ENCODE peak calls at places on chromosomes 13 and 19, in eight cellular contexts. One of them, this sample, is unnamed.

GRCh38 chr13:50951366-50951765 is 41.8 kb downstream of the RNASEH2B start:
- DNase-seq in choroid plexus epithelial cell: no peak
- DNase-seq in fibroblast of lung: peak; percentile 91
- DNase-seq in omental fat pad: no peak
- DNase-seq in psoas muscle: no peak
- DNase-seq in lung: no peak
- DNase-seq in fibroblast of pulmonary artery: peak; percentile 8
- DNase-seq in brain microvascular endothelial cell: no peak
- DNase-seq in this sample: no peak

GRCh38 chr13:24683833-24684599 is 3.8 kb downstream of the ATP12A start:
- DNase-seq in choroid plexus epithelial cell: peak; percentile 51
- DNase-seq in fibroblast of lung: no peak
- DNase-seq in omental fat pad: peak; percentile 36
- DNase-seq in psoas muscle: peak; percentile 63
- DNase-seq in lung: peak; percentile 50
- DNase-seq in fibroblast of pulmonary artery: peak; percentile 60
- DNase-seq in brain microvascular endothelial cell: peak; percentile 29
- DNase-seq in this sample: peak; percentile 62

GRCh38 chr13:100790405-100790804 is 115.8 kb upstream of the TMTC4 start:
- DNase-seq in choroid plexus epithelial cell: no peak
- DNase-seq in fibroblast of lung: no peak
- DNase-seq in omental fat pad: no peak
- DNase-seq in psoas muscle: no peak
- DNase-seq in lung: no peak
- DNase-seq in fibroblast of pulmonary artery: no peak
- DNase-seq in brain microvascular endothelial cell: no peak
- DNase-seq in this sample: no peak

GRCh38 chr19:48490980-48491792 is 20.4 kb downstream of the LMTK3 start:
- DNase-seq in choroid plexus epithelial cell: peak; percentile 41
- DNase-seq in fibroblast of lung: no peak
- DNase-seq in omental fat pad: no peak
- DNase-seq in psoas muscle: peak; percentile 43
- DNase-seq in lung: no peak
- DNase-seq in fibroblast of pulmonary artery: no peak
- DNase-seq in brain microvascular endothelial cell: no peak
- DNase-seq in this sample: peak; percentile 54

GRCh38 chr19:50916069-50916468 is 4.9 kb upstream of the KLK4 start:
- DNase-seq in choroid plexus epithelial cell: no peak
- DNase-seq in fibroblast of lung: no peak
- DNase-seq in omental fat pad: no peak
- DNase-seq in psoas muscle: no peak
- DNase-seq in lung: no peak
- DNase-seq in fibroblast of pulmonary artery: no peak
- DNase-seq in brain microvascular endothelial cell: no peak
- DNase-seq in this sample: no peak

GRCh38 chr19:42076375-42076944 is 494 bp downstream of the ZNF574 start:
- DNase-seq in choroid plexus epithelial cell: no peak
- DNase-seq in fibroblast of lung: no peak
- DNase-seq in omental fat pad: no peak
- DNase-seq in psoas muscle: peak; percentile 72
- DNase-seq in lung: peak; percentile 57
- DNase-seq in fibroblast of pulmonary artery: no peak
- DNase-seq in brain microvascular endothelial cell: no peak
- DNase-seq in this sample: no peak

GRCh38 chr13:110677731-110678545 is 28.0 kb downstream of the CARS2 start:
- DNase-seq in choroid plexus epithelial cell: peak; percentile 22
- DNase-seq in fibroblast of lung: peak; percentile 74
- DNase-seq in omental fat pad: no peak
- DNase-seq in psoas muscle: no peak
- DNase-seq in lung: no peak
- DNase-seq in fibroblast of pulmonary artery: peak; percentile 10
- DNase-seq in brain microvascular endothelial cell: peak; percentile 43
- DNase-seq in this sample: no peak

GRCh38 chr19:12778020-12778904 is 2.9 kb upstream of the HOOK2 start:
- DNase-seq in choroid plexus epithelial cell: peak; percentile 87
- DNase-seq in fibroblast of lung: peak; percentile 83
- DNase-seq in omental fat pad: no peak
- DNase-seq in psoas muscle: peak; percentile 83
- DNase-seq in lung: peak; percentile 75
- DNase-seq in fibroblast of pulmonary artery: peak; percentile 90
- DNase-seq in brain microvascular endothelial cell: peak; percentile 75
- DNase-seq in this sample: peak; percentile 80

GRCh38 chr19:6425732-6426686 is 1.4 kb upstream of the KHSRP start:
- DNase-seq in choroid plexus epithelial cell: no peak
- DNase-seq in fibroblast of lung: no peak
- DNase-seq in omental fat pad: no peak
- DNase-seq in psoas muscle: no peak
- DNase-seq in lung: no peak
- DNase-seq in fibroblast of pulmonary artery: no peak
- DNase-seq in brain microvascular endothelial cell: no peak
- DNase-seq in this sample: peak; percentile 30

GRCh38 chr13:101424381-101425155 is 8.3 kb upstream of the NALCN start:
- DNase-seq in choroid plexus epithelial cell: peak; percentile 30
- DNase-seq in fibroblast of lung: peak; percentile 33
- DNase-seq in omental fat pad: no peak
- DNase-seq in psoas muscle: no peak
- DNase-seq in lung: no peak
- DNase-seq in fibroblast of pulmonary artery: no peak
- DNase-seq in brain microvascular endothelial cell: no peak
- DNase-seq in this sample: no peak

GRCh38 chr19:17246681-17247425 is 1.1 kb upstream of the NR2F6 start:
- DNase-seq in choroid plexus epithelial cell: peak; percentile 70
- DNase-seq in fibroblast of lung: peak; percentile 37
- DNase-seq in omental fat pad: no peak
- DNase-seq in psoas muscle: peak; percentile 72
- DNase-seq in lung: no peak
- DNase-seq in fibroblast of pulmonary artery: no peak
- DNase-seq in brain microvascular endothelial cell: no peak
- DNase-seq in this sample: peak; percentile 59

GRCh38 chr13:99280166-99280565 is 22.0 kb upstream of the GPR18 start:
- DNase-seq in choroid plexus epithelial cell: peak; percentile 10
- DNase-seq in fibroblast of lung: peak; percentile 55
- DNase-seq in omental fat pad: no peak
- DNase-seq in psoas muscle: no peak
- DNase-seq in lung: no peak
- DNase-seq in fibroblast of pulmonary artery: peak; percentile 11
- DNase-seq in brain microvascular endothelial cell: peak; percentile 42
- DNase-seq in this sample: peak; percentile 75

GRCh38 chr19:35135389-35135909 is 590 bp upstream of the LGI4 start:
- DNase-seq in choroid plexus epithelial cell: peak; percentile 73
- DNase-seq in fibroblast of lung: peak; percentile 45
- DNase-seq in omental fat pad: peak; percentile 51
- DNase-seq in psoas muscle: peak; percentile 94
- DNase-seq in lung: peak; percentile 73
- DNase-seq in fibroblast of pulmonary artery: peak; percentile 69
- DNase-seq in brain microvascular endothelial cell: peak; percentile 44
- DNase-seq in this sample: peak; percentile 73

GRCh38 chr19:10874019-10874418 is 2.7 kb downstream of the CARM1 start:
- DNase-seq in choroid plexus epithelial cell: no peak
- DNase-seq in fibroblast of lung: no peak
- DNase-seq in omental fat pad: no peak
- DNase-seq in psoas muscle: no peak
- DNase-seq in lung: no peak
- DNase-seq in fibroblast of pulmonary artery: no peak
- DNase-seq in brain microvascular endothelial cell: no peak
- DNase-seq in this sample: no peak

GRCh38 chr13:101965096-101965495 is 436.8 kb downstream of the FGF14 start:
- DNase-seq in choroid plexus epithelial cell: peak; percentile 73
- DNase-seq in fibroblast of lung: no peak
- DNase-seq in omental fat pad: no peak
- DNase-seq in psoas muscle: no peak
- DNase-seq in lung: no peak
- DNase-seq in fibroblast of pulmonary artery: no peak
- DNase-seq in brain microvascular endothelial cell: no peak
- DNase-seq in this sample: no peak

GRCh38 chr13:43293986-43294880 is 270.8 kb downstream of the DNAJC15 start:
- DNase-seq in choroid plexus epithelial cell: no peak
- DNase-seq in fibroblast of lung: peak; percentile 56
- DNase-seq in omental fat pad: no peak
- DNase-seq in psoas muscle: no peak
- DNase-seq in lung: no peak
- DNase-seq in fibroblast of pulmonary artery: no peak
- DNase-seq in brain microvascular endothelial cell: no peak
- DNase-seq in this sample: no peak

GRCh38 chr13:47148543-47148942 is 251.7 kb upstream of the HTR2A start:
- DNase-seq in choroid plexus epithelial cell: no peak
- DNase-seq in fibroblast of lung: peak; percentile 17
- DNase-seq in omental fat pad: no peak
- DNase-seq in psoas muscle: no peak
- DNase-seq in lung: no peak
- DNase-seq in fibroblast of pulmonary artery: no peak
- DNase-seq in brain microvascular endothelial cell: no peak
- DNase-seq in this sample: no peak
- TF ChIP-seq CTCF in choroid plexus epithelial cell: no peak
- TF ChIP-seq CTCF in fibroblast of lung: no peak
- TF ChIP-seq CTCF in omental fat pad: no peak
- TF ChIP-seq CTCF in psoas muscle: no peak
- TF ChIP-seq CTCF in lung: no peak
- TF ChIP-seq CTCF in fibroblast of pulmonary artery: no peak
- TF ChIP-seq CTCF in brain microvascular endothelial cell: no peak
- TF ChIP-seq CTCF in this sample: no peak

GRCh38 chr19:29540128-29540527 is 14.3 kb downstream of the VSTM2B start:
- DNase-seq in choroid plexus epithelial cell: no peak
- DNase-seq in fibroblast of lung: no peak
- DNase-seq in omental fat pad: no peak
- DNase-seq in psoas muscle: no peak
- DNase-seq in lung: no peak
- DNase-seq in fibroblast of pulmonary artery: no peak
- DNase-seq in brain microvascular endothelial cell: no peak
- DNase-seq in this sample: no peak

GRCh38 chr19:29542776-29543175 is 17.0 kb downstream of the VSTM2B start:
- DNase-seq in choroid plexus epithelial cell: no peak
- DNase-seq in fibroblast of lung: no peak
- DNase-seq in omental fat pad: no peak
- DNase-seq in psoas muscle: no peak
- DNase-seq in lung: no peak
- DNase-seq in fibroblast of pulmonary artery: no peak
- DNase-seq in brain microvascular endothelial cell: no peak
- DNase-seq in this sample: no peak

GRCh38 chr19:29543381-29543780 is 17.6 kb downstream of the VSTM2B start:
- DNase-seq in choroid plexus epithelial cell: no peak
- DNase-seq in fibroblast of lung: no peak
- DNase-seq in omental fat pad: no peak
- DNase-seq in psoas muscle: no peak
- DNase-seq in lung: no peak
- DNase-seq in fibroblast of pulmonary artery: no peak
- DNase-seq in brain microvascular endothelial cell: no peak
- DNase-seq in this sample: no peak

GRCh38 chr19:29541473-29542253 is 15.9 kb downstream of the VSTM2B start:
- DNase-seq in choroid plexus epithelial cell: no peak
- DNase-seq in fibroblast of lung: no peak
- DNase-seq in omental fat pad: no peak
- DNase-seq in psoas muscle: no peak
- DNase-seq in lung: no peak
- DNase-seq in fibroblast of pulmonary artery: no peak
- DNase-seq in brain microvascular endothelial cell: no peak
- DNase-seq in this sample: no peak

DNA sequence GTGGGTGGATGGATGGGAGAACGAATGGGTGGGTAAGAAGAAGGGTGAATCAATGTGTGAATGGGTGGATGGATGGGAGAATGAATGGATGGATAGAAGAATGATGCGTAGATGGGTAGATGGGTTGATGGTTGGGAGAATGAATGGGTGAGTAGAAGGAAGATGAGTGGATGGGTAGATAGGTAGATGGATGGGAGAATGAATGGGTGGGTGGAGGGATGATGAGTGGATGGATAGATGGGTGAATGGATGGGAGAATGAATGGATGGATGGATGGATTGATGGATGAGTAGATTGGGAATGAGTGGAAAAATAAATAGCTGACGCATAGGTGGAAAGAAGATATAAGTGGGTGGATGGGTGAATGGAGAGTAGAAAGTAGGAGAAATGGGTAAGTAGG is 16.5 kb downstream of the VSTM2B start:
- DNase-seq in choroid plexus epithelial cell: no peak
- DNase-seq in fibroblast of lung: no peak
- DNase-seq in omental fat pad: no peak
- DNase-seq in psoas muscle: no peak
- DNase-seq in lung: no peak
- DNase-seq in fibroblast of pulmonary artery: no peak
- DNase-seq in brain microvascular endothelial cell: no peak
- DNase-seq in this sample: no peak
- TF ChIP-seq CTCF in choroid plexus epithelial cell: no peak
- TF ChIP-seq CTCF in fibroblast of lung: no peak
- TF ChIP-seq CTCF in omental fat pad: no peak
- TF ChIP-seq CTCF in psoas muscle: no peak
- TF ChIP-seq CTCF in lung: no peak
- TF ChIP-seq CTCF in fibroblast of pulmonary artery: no peak
- TF ChIP-seq CTCF in brain microvascular endothelial cell: no peak
- TF ChIP-seq CTCF in this sample: no peak

DNA sequence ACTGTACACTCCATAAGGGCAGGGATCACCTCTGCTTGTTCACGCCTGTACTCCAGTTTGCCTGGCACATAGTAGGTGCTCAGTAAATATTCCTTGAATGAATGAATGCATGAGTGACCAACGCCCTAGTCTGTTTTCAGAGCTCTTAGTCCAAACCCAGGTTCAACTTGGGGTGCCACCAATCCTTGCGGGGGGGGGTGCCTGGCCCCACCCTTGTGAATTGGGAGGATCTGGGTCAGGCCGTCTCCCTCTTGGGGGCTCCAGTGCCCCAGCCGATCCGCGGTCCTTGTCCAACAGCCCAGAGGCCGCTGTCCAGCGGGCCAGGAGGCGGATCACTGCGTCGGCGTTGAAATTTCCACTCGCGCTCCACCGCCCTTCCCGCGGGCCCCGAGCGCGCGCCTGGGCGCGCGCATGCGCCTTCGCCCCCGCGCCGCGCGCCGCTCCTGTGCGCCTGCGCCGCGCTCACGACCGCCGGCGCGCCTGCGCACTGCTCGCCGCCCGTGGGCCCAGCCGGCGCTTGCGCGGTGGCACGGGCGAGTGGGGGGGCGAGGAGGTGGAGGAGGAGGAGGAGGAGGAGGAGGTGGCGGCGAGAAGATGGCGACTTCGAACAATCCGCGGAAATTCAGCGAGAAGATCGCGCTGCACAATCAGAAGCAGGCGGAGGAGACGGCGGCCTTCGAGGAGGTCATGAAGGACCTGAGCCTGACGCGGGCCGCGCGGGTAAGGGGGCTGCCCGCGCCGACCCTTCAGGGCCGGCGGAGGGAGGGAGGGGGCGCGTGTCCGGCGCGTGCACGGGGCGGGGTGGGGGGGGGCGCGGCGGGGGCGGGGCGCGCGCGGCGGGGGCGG is at the start of gene CRTC1:
- DNase-seq in choroid plexus epithelial cell: peak; percentile 85
- DNase-seq in fibroblast of lung: peak; percentile 71
- DNase-seq in omental fat pad: peak; percentile 47
- DNase-seq in psoas muscle: peak; percentile 96
- DNase-seq in lung: peak; percentile 91
- DNase-seq in fibroblast of pulmonary artery: peak; percentile 87
- DNase-seq in brain microvascular endothelial cell: peak; percentile 69
- DNase-seq in this sample: peak; percentile 87
- TF ChIP-seq CTCF in choroid plexus epithelial cell: peak; percentile 6
- TF ChIP-seq CTCF in fibroblast of lung: no peak
- TF ChIP-seq CTCF in omental fat pad: no peak
- TF ChIP-seq CTCF in psoas muscle: no peak
- TF ChIP-seq CTCF in lung: no peak
- TF ChIP-seq CTCF in fibroblast of pulmonary artery: no peak
- TF ChIP-seq CTCF in brain microvascular endothelial cell: no peak
- TF ChIP-seq CTCF in this sample: no peak

GRCh38 chr13:84574851-84575250 is 692.6 kb upstream of the SLITRK1 start:
- DNase-seq in choroid plexus epithelial cell: peak; percentile 54
- DNase-seq in fibroblast of lung: peak; percentile 29
- DNase-seq in omental fat pad: no peak
- DNase-seq in psoas muscle: no peak
- DNase-seq in lung: no peak
- DNase-seq in fibroblast of pulmonary artery: peak; percentile 51
- DNase-seq in brain microvascular endothelial cell: peak; percentile 12
- DNase-seq in this sample: peak; percentile 29
- TF ChIP-seq CTCF in choroid plexus epithelial cell: peak; percentile 55
- TF ChIP-seq CTCF in fibroblast of lung: peak; percentile 33
- TF ChIP-seq CTCF in omental fat pad: no peak
- TF ChIP-seq CTCF in psoas muscle: no peak
- TF ChIP-seq CTCF in lung: no peak
- TF ChIP-seq CTCF in fibroblast of pulmonary artery: peak; percentile 51
- TF ChIP-seq CTCF in brain microvascular endothelial cell: peak; percentile 44
- TF ChIP-seq CTCF in this sample: peak; percentile 43

This sample was measured in MCF 10A.